ENCODE peak calls at places on chromosome 19, in five cellular contexts. A is bronchial epithelial cell, O is heart left ventricle, F is GM13976, Q is IMR-90. C is an unnamed sample.

GRCh38 chr19:17402982-17403855 is 2.2 kb downstream of the BST2 start:
- DNase-seq in A (no peak), O (peak), F (peak), Q (no peak), C (no peak)

GRCh38 chr19:43634877-43635560 is 4.6 kb downstream of the CADM4 start:
- DNase-seq in A (no peak), Q (no peak), F (no peak), O (no peak), C (no peak)

GRCh38 chr19:40613669-40614594 is 12.8 kb downstream of the LTBP4 start:
- DNase-seq in A (peak), Q (peak), F (peak), O (peak), C (peak)

GRCh38 chr19:29831041-29831548 is 19.3 kb downstream of the CCNE1 start:
- DNase-seq in Q (no peak), A (peak), O (no peak), F (peak), C (no peak)

GRCh38 chr19:48799358-48800300 is 11.2 kb downstream of the BCAT2 start:
- DNase-seq in A (no peak), Q (no peak), F (no peak), O (no peak), C (no peak)

GRCh38 chr19:39355253-39355652 is 13.0 kb downstream of the SAMD4B start:
- DNase-seq in Q (no peak), F (no peak), O (no peak), A (no peak), C (no peak)

GRCh38 chr19:58550362-58551122 is 4.4 kb downstream of the CHMP2A start:
- DNase-seq in Q (no peak), A (no peak), O (peak), F (no peak), C (no peak)

GRCh38 chr19:15913384-15913783 is 15.5 kb upstream of the CYP4F2 start:
- DNase-seq in O (no peak), F (no peak), A (no peak), Q (no peak), C (peak)

GRCh38 chr19:6498294-6499036 is 3.6 kb downstream of the TUBB4A start:
- DNase-seq in O (no peak), A (no peak), Q (no peak), F (peak), C (no peak)

GRCh38 chr19:15683411-15683810 is 10.5 kb downstream of the CYP4F12 start:
- DNase-seq in O (no peak), A (no peak), Q (no peak), F (no peak), C (peak)

GRCh38 chr19:36627057-36627456 is 21.9 kb downstream of the ZNF382 start:
- DNase-seq in A (no peak), F (no peak), Q (no peak), O (no peak), C (no peak)

GRCh38 chr19:48806818-48807589 is 3.8 kb downstream of the BCAT2 start:
- DNase-seq in O (no peak), A (peak), F (no peak), Q (peak), C (no peak)

GRCh38 chr19:42629191-42629590 is 34.5 kb upstream of the CEACAM8 start:
- DNase-seq in A (peak), O (no peak), F (no peak), Q (no peak), C (no peak)

GRCh38 chr19:48724796-48725753 is 5.5 kb upstream of the MAMSTR start:
- DNase-seq in F (peak), Q (peak), O (peak), A (peak), C (no peak)

GRCh38 chr19:17579523-17580244 is 24.2 kb downstream of the COLGALT1 start:
- DNase-seq in A (peak), Q (peak), O (peak), F (peak), C (no peak)

GRCh38 chr19:13079542-13079986 is 23.1 kb downstream of the LYL1 start:
- DNase-seq in F (no peak), A (peak), O (no peak), Q (peak), C (no peak)

GRCh38 chr19:4832776-4833175 is 1.3 kb upstream of the TICAM1 start:
- DNase-seq in O (no peak), Q (no peak), F (no peak), A (no peak), C (no peak)

GRCh38 chr19:4830768-4831265 is 695 bp downstream of the TICAM1 start:
- DNase-seq in Q (no peak), O (no peak), F (no peak), A (no peak), C (no peak)

GRCh38 chr19:4830332-4830731 is 1.2 kb downstream of the TICAM1 start:
- DNase-seq in Q (no peak), O (no peak), F (no peak), A (no peak), C (no peak)

GRCh38 chr19:4831351-4832340 is at the start of gene TICAM1:
- DNase-seq in A (peak), F (peak), Q (peak), O (peak), C (no peak)

DNA sequence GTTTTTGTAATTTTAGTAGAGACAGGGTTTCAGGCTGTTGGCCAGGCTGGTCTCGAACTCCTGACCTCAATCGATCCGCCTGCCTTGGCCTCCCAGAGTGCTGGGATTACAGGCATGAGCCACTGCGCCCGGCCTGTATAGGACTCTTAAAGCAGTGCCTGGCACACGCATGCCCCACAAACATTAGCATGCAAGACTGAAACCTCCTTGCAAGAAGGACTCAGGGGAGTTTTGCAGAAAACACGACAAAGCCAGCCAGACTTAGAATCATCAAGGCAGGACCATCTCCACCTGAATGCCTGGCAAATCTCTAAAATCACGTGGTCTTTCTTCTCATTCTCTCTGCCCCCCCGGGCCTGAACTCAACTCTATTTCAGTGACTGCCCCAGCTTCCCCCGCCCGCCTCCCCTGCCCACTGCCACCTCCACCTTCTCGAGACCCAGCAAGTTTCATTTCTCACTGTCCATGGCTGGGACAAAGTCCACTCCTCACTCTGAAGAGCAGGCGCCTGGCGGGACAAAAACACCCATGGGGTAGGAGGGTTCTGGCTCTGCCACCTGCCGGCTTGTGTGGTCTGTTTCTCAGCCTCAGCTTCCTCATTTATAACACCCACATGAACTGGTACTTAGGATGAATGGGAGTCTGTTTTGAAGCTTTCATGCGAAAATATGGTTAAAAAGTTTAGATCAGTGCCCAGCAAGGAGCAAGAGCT is 2.4 kb downstream of the TICAM1 start:
- DNase-seq in Q (no peak), F (peak), A (no peak), O (no peak), C (no peak)
- TF ChIP-seq CTCF in Q (no peak), F (no peak), A (peak), O (no peak), C (no peak)

DNA sequence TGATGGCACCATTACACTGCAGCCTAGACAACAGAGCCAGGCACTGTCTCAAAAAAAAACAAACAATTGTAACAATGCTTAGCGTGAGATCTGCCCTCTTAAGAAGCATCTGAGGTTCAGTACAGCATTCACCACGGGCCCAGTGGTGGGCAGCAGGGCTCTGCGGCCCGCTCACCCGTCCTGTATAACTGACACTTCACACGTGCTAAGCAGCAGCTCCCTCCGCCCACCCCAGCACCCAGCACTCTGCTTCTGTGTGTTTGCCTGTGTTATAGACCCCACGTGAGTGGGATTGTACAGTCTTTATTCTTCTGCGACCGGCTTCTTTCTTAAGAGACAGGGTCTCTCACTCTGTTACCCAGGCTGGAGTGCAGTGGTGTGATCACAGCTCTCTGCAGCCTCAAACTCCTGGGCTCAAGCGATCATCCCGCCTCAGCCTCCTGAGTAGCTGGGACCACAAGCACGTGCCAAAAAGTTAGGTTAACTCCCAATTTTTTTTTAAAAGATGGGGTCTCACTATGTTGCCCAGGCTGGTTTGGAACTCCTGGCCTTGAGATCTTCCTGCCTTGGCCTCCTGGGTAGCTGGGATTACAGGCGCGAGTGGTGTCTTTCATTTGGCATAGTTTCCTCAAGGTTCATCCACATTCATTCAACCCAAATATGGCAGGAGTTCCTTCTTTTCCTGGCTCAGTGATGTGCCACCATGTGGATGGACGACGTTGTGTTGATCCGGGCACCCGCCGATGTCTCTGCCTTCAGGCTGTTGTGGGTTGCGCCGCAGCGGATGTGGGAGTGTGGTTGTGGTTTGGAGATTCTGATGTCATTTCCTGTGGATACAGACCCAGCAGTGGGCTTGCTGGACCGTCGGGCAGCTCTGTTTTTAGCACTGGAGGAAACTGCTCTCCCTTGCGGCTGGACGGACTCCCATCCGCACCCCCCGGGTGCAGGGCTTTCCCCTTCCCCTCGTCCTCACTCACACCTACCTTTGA is 170.0 kb downstream of the KDM4B start:
- DNase-seq in A (peak), O (peak), Q (peak), F (peak), C (no peak)
- TF ChIP-seq CTCF in A (no peak), O (no peak), Q (no peak), F (peak), C (no peak)

DNA sequence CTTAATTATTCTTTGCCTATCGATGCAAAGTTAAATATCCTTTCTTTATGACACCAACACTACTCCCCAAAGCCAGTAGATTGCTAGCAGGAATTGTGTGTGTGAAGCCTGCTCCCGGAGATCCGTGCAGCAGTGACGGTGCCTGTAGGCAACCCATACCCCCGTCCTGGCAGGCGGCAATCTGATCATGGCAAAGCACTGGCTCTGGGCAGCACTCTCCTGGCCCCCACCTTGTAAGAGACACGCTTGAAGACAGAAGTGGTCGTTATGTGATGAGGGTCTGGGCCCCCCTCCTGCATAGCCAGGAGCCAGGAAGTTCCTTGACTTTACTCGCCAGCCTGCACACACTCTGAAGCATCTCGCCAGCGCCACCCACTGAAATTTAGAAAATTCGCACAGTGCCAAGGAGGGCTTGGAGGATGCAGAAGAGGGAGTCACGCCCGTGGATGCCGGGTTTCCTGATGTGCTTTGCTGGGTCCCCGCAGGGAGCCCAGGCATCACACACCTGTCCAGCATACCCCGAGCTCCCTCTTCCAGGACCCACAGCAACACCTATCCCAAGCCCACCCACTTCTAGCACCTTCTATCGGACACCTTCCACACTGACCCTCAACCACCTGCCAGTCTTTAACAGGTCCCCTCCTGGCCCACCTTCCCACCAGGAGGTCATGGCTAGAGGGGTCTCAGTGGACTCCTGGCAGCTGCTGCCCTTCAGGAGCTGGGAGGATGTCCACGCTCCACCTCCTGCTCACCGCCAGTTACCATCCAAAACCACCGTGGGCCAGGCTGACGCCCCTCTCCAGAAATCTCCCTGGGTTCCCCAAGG is 54.5 kb downstream of the CEBPG start:
- DNase-seq in Q (no peak), A (no peak), F (no peak), O (no peak), C (no peak)
- TF ChIP-seq CTCF in Q (no peak), A (no peak), F (no peak), O (no peak), C (no peak)

GRCh38 chr19:18590273-18591272 is 2.0 kb downstream of the REX1BD start:
- DNase-seq in A (peak), O (peak), F (peak), Q (peak), C (peak)
- TF ChIP-seq CTCF in A (peak), O (no peak), F (no peak), Q (peak), C (peak)

DNA sequence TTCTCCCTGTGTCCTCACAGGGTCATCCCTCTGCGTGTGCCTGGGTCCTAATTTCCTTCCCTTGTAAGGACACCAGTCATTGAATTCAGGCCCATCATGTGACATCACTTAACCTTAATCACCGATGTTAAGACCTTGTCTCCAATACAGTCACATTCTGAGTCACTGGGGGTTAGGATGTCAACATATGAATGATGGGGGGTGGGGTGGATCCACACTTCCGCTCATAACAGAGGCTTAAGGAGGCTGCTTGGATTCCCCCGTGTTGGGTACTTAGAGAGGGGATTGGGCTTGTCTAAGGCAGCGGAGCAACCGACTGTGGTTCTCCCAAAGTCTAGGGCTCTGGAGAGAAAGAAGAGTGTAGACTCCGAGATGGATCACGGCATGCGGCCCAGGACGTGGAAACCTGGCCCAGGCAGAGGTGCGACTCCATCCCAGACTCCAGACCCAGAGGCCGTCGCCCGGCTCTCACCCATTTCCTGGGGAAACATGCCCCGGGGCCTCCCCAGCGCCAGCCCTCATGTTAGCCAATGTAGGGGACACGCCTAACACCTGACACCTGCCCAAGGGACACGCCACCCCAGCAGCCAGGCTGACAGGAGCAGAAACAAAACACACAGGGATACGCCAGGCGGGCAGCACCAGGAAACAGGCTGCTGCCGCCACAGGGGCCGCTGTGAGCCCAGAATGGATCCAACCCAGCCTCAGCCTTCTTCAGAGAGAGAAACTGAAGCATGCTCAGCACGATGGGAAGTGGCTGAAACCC is 17.1 kb upstream of the IGLON5 start:
- DNase-seq in Q (no peak), O (no peak), A (no peak), F (no peak), C (no peak)
- TF ChIP-seq CTCF in Q (no peak), O (no peak), A (no peak), F (no peak), C (no peak)

GRCh38 chr19:45919678-45920077 is 5.1 kb upstream of the NANOS2 start:
- DNase-seq in F (no peak), A (no peak), Q (no peak), O (no peak), C (no peak)

GRCh38 chr19:45918721-45919120 is 4.1 kb upstream of the NANOS2 start:
- DNase-seq in F (no peak), O (no peak), A (no peak), Q (no peak), C (no peak)

GRCh38 chr19:45924891-45925447 is 10.4 kb upstream of the NANOS2 start:
- DNase-seq in A (peak), O (no peak), Q (no peak), F (no peak), C (no peak)

GRCh38 chr19:45920458-45920857 is 5.9 kb upstream of the NANOS2 start:
- DNase-seq in A (no peak), Q (no peak), F (no peak), O (no peak), C (no peak)

GRCh38 chr19:45922281-45922680 is 7.7 kb upstream of the NANOS2 start:
- DNase-seq in A (no peak), F (no peak), O (no peak), Q (no peak), C (no peak)
- TF ChIP-seq CTCF in A (peak), F (no peak), O (no peak), Q (peak), C (no peak)

DNA sequence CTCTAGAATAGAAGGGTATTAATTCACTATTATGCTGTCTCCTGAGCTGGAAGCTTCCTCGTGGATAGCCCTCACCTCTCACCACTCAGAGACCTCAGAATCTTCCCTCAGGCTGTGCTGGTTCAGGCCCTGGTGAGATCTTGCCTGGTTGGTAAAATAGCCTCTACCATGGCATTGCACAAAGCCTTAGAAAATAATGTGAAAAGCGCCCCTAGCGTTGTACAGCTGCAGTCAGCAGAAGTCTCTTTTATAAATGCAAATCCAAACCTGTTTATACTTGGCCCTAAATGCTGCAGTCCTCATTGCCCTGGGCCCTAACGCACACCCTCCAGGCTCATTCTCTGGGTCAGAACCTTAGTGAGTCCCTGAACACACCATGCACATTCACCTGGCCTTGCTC is 150.9 kb downstream of the KCTD15 start:
- DNase-seq in Q (no peak), A (peak), O (no peak), F (no peak), C (peak)
- TF ChIP-seq CTCF in Q (peak), A (peak), O (no peak), F (no peak), C (no peak)

GRCh38 chr19:38267780-38268430 is 3.5 kb downstream of the SPINT2 start:
- DNase-seq in A (no peak), O (no peak), Q (no peak), F (no peak), C (no peak)
- TF ChIP-seq CTCF in A (no peak), O (no peak), Q (no peak), F (no peak), C (no peak)